ENCODE peak calls at places on chromosomes 11 and 22, in five cellular contexts. One of them, this sample, is unnamed.

GRCh38 chr11:12077535-12078280 is 32.7 kb upstream of the MICAL2 start:
- DNase-seq in neural crest cell: no peak
- DNase-seq in amygdala: no peak
- DNase-seq in right cardiac atrium: no peak
- DNase-seq in right lobe of liver: no peak
- DNase-seq in this sample: no peak

GRCh38 chr22:24156146-24156914 is 25.0 kb upstream of the SUSD2 start:
- DNase-seq in neural crest cell: no peak
- DNase-seq in amygdala: no peak
- DNase-seq in right lobe of liver: peak
- DNase-seq in right cardiac atrium: peak
- DNase-seq in this sample: no peak

GRCh38 chr11:45217991-45218390 is 68.2 kb downstream of the SYT13 start:
- DNase-seq in right cardiac atrium: no peak
- DNase-seq in amygdala: no peak
- DNase-seq in neural crest cell: no peak
- DNase-seq in right lobe of liver: no peak
- DNase-seq in this sample: no peak

GRCh38 chr11:134385774-134386565 is 26.1 kb downstream of the B3GAT1 start:
- DNase-seq in right cardiac atrium: no peak
- DNase-seq in right lobe of liver: no peak
- DNase-seq in neural crest cell: no peak
- DNase-seq in amygdala: peak
- DNase-seq in this sample: no peak

GRCh38 chr11:2816941-2817421 is 68.6 kb downstream of the CDKN1C start:
- DNase-seq in right cardiac atrium: peak
- DNase-seq in right lobe of liver: no peak
- DNase-seq in amygdala: no peak
- DNase-seq in neural crest cell: no peak
- DNase-seq in this sample: no peak

GRCh38 chr11:58958500-58958899 is 19.2 kb downstream of the GLYATL1 start:
- DNase-seq in right cardiac atrium: peak
- DNase-seq in amygdala: no peak
- DNase-seq in neural crest cell: no peak
- DNase-seq in right lobe of liver: peak
- DNase-seq in this sample: no peak

GRCh38 chr22:37178350-37179125 is 9.5 kb downstream of the C1QTNF6 start:
- DNase-seq in neural crest cell: no peak
- DNase-seq in amygdala: no peak
- DNase-seq in right cardiac atrium: no peak
- DNase-seq in right lobe of liver: peak
- DNase-seq in this sample: no peak

GRCh38 chr11:128373011-128373410 is 214.3 kb downstream of the ETS1 start:
- DNase-seq in neural crest cell: no peak
- DNase-seq in amygdala: no peak
- DNase-seq in right cardiac atrium: no peak
- DNase-seq in right lobe of liver: no peak
- DNase-seq in this sample: no peak

GRCh38 chr22:29693151-29693550 is 26.7 kb upstream of the CABP7 start:
- DNase-seq in neural crest cell: no peak
- DNase-seq in amygdala: no peak
- DNase-seq in right lobe of liver: no peak
- DNase-seq in right cardiac atrium: no peak
- DNase-seq in this sample: no peak

GRCh38 chr11:132876301-132877071 is 655.8 kb downstream of the OPCML start:
- DNase-seq in right lobe of liver: no peak
- DNase-seq in amygdala: no peak
- DNase-seq in neural crest cell: no peak
- DNase-seq in right cardiac atrium: no peak
- DNase-seq in this sample: no peak

GRCh38 chr11:704799-705645 is 1.0 kb upstream of the EPS8L2 start:
- DNase-seq in right lobe of liver: peak
- DNase-seq in neural crest cell: no peak
- DNase-seq in right cardiac atrium: peak
- DNase-seq in amygdala: no peak
- DNase-seq in this sample: no peak

This sample was measured in smooth muscle cell of the brain vasculature.